ENCODE peak calls at places on chromosomes 16 and 17, in ten cellular contexts. N, E, F, Z, S, D, U, R, A and J are unnamed samples.

GRCh38 chr16:31009120-31009519 is 1.3 kb downstream of the STX1B start:
- DNase-seq in N (no peak), E (no peak), F (no peak), Z (no peak), S (no peak), D (no peak), U (no peak), R (no peak), A (no peak), J (peak; percentile 73)

GRCh38 chr16:27700596-27700995 is 150.7 kb downstream of the KATNIP start:
- DNase-seq in N (no peak), E (no peak), F (no peak), Z (no peak), S (no peak), D (no peak), U (no peak), R (no peak), A (no peak), J (no peak)

GRCh38 chr17:72590882-72591499 is 470.2 kb downstream of the SOX9 start:
- DNase-seq in N (no peak), E (no peak), F (no peak), Z (no peak), S (no peak), D (no peak), U (no peak), R (no peak), A (no peak), J (no peak)

GRCh38 chr17:61131555-61131954 is 268.1 kb upstream of the TBX2 start:
- DNase-seq in N (peak; percentile 84), E (no peak), F (no peak), Z (no peak), S (no peak), D (no peak), U (no peak), R (no peak), A (no peak), J (no peak)

GRCh38 chr16:66383551-66383950 is 17.1 kb downstream of the CDH5 start:
- DNase-seq in N (no peak), E (no peak), F (no peak), Z (peak; percentile 56), S (no peak), D (no peak), U (no peak), R (no peak), A (no peak), J (no peak)

GRCh38 chr16:69600202-69600601 is 34.4 kb downstream of the NFAT5 start:
- DNase-seq in N (no peak), E (no peak), F (no peak), Z (no peak), S (no peak), D (no peak), U (no peak), R (no peak), A (no peak), J (no peak)

GRCh38 chr16:19765860-19766553 is 47.9 kb downstream of the IQCK start:
- DNase-seq in N (no peak), E (peak; percentile 67), F (no peak), Z (peak; percentile 70), S (no peak), D (no peak), U (no peak), R (no peak), A (peak; percentile 28), J (peak; percentile 44)

GRCh38 chr16:6122401-6122800 is 1024.8 kb upstream of the EEF2KMT start:
- DNase-seq in N (no peak), E (no peak), F (no peak), Z (no peak), S (peak; percentile 43), D (no peak), U (peak; percentile 58), R (peak; percentile 82), A (no peak), J (no peak)

GRCh38 chr17:27332485-27333409 is 38.8 kb downstream of the WSB1 start:
- DNase-seq in N (peak; percentile 99), E (peak; percentile 99), F (peak; percentile 86), Z (peak; percentile 99), S (peak; percentile 91), D (peak; percentile 90), U (peak; percentile 91), R (peak; percentile 97), A (peak; percentile 95), J (peak; percentile 94)

GRCh38 chr17:27329146-27329805 is 35.4 kb downstream of the WSB1 start:
- DNase-seq in N (no peak), E (no peak), F (no peak), Z (peak; percentile 41), S (no peak), D (no peak), U (no peak), R (no peak), A (no peak), J (no peak)

GRCh38 chr17:27333410-27333980 is 39.6 kb downstream of the WSB1 start:
- DNase-seq in N (no peak), E (no peak), F (no peak), Z (no peak), S (no peak), D (no peak), U (no peak), R (no peak), A (no peak), J (no peak)

GRCh38 chr17:27327871-27328270 is 34.0 kb downstream of the WSB1 start:
- DNase-seq in N (no peak), E (no peak), F (no peak), Z (no peak), S (no peak), D (no peak), U (no peak), R (no peak), A (no peak), J (no peak)

GRCh38 chr17:27332052-27332403 is 38.1 kb downstream of the WSB1 start:
- DNase-seq in N (no peak), E (no peak), F (no peak), Z (no peak), S (no peak), D (no peak), U (no peak), R (no peak), A (no peak), J (no peak)
- H3K4me3 ChIP-seq in N (no peak overlapping the region), E (no peak overlapping the region), F (no peak overlapping the region), Z (no peak overlapping the region), S (no peak overlapping the region), D (no peak overlapping the region), U (no peak overlapping the region), R (no peak overlapping the region), A (no peak overlapping the region), J (no peak overlapping the region)

GRCh38 chr17:42409467-42410351 is 13.3 kb downstream of the CAVIN1 start:
- DNase-seq in N (no peak), E (peak; percentile 43), F (no peak), Z (peak; percentile 94), S (no peak), D (no peak), U (no peak), R (no peak), A (peak; percentile 63), J (no peak)

GRCh38 chr17:42405963-42406495 is 17.0 kb downstream of the CAVIN1 start:
- DNase-seq in N (peak; percentile 72), E (peak; percentile 90), F (peak; percentile 82), Z (peak; percentile 94), S (no peak), D (peak; percentile 74), U (no peak), R (peak; percentile 83), A (no peak), J (peak; percentile 91)

GRCh38 chr17:42406602-42407288 is 16.3 kb downstream of the CAVIN1 start:
- DNase-seq in N (no peak), E (no peak), F (no peak), Z (no peak), S (no peak), D (no peak), U (no peak), R (no peak), A (no peak), J (no peak)

GRCh38 chr17:42407289-42407836 is 15.7 kb downstream of the CAVIN1 start:
- DNase-seq in N (peak; percentile 77), E (peak; percentile 82), F (peak; percentile 45), Z (peak; percentile 95), S (no peak), D (peak; percentile 42), U (no peak), R (peak; percentile 79), A (peak; percentile 73), J (peak; percentile 85)

DNA sequence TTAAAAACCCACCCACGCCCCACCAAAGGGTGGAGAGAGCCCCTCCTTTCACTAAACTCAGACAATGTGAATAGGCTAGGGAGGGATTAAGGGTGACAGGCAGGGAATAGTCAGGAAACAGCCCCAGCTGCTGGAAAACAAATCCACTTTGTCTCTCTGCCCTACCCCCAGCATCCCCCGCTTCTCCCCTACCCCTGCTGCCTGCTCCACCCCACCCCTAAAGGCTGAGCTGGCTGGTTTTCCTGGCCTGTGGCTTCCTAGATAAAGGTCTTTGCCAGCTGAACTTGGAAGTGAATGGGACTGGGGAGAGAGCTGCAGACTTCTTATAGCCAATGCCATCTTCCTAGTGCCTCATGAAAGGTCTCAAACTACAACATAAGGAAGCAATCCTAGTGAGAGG is 15.0 kb downstream of the CAVIN1 start:
- DNase-seq in N (no peak), E (peak; percentile 56), F (no peak), Z (no peak), S (no peak), D (no peak), U (no peak), R (no peak), A (no peak), J (peak; percentile 58)
- H3K36me3 ChIP-seq in N (no peaks in the 10 kb centered on the region), E (peaks cover 30% of the 10 kb centered on the region), F (no peaks in the 10 kb centered on the region), Z (peaks cover 21% of the 10 kb centered on the region), S (peaks cover 2% of the 10 kb centered on the region), D (no peaks in the 10 kb centered on the region), U (no peaks in the 10 kb centered on the region), R (no peaks in the 10 kb centered on the region), A (peaks cover 24% of the 10 kb centered on the region), J (peaks cover 2% of the 10 kb centered on the region)

DNA sequence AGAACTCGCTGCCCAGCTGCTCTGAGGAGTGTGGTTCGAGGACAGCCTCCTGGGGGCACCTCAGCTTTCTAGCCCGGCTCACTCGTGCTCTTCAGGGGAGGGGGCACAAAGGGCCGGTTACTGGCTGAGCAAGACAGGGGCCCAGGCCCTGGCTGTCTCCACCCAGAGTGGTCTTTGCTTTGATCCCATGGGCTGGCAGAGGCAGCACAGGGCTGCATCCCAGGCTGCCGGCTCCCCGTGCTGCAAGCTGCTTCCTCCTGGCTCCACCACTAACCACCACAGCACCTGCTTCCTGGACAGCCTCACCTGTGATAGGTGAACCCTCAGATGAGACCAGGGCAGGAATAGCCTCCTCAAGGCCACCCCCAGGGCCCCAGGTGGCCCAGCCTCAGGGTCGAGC is 6.8 kb downstream of the SPPL2C start:
- DNase-seq in N (no peak), E (no peak), F (no peak), Z (no peak), S (no peak), D (no peak), U (no peak), R (no peak), A (no peak), J (peak; percentile 26)
- H3K27me3 ChIP-seq in N (no peaks in the 10 kb centered on the region), E (peaks cover 16% of the 10 kb centered on the region), F (peaks cover 16% of the 10 kb centered on the region), Z (peaks cover 24% of the 10 kb centered on the region), S (peaks cover 17% of the 10 kb centered on the region), D (no peaks in the 10 kb centered on the region), U (no peaks in the 10 kb centered on the region), R (no peaks in the 10 kb centered on the region), A (no peaks in the 10 kb centered on the region), J (no peaks in the 10 kb centered on the region)

DNA sequence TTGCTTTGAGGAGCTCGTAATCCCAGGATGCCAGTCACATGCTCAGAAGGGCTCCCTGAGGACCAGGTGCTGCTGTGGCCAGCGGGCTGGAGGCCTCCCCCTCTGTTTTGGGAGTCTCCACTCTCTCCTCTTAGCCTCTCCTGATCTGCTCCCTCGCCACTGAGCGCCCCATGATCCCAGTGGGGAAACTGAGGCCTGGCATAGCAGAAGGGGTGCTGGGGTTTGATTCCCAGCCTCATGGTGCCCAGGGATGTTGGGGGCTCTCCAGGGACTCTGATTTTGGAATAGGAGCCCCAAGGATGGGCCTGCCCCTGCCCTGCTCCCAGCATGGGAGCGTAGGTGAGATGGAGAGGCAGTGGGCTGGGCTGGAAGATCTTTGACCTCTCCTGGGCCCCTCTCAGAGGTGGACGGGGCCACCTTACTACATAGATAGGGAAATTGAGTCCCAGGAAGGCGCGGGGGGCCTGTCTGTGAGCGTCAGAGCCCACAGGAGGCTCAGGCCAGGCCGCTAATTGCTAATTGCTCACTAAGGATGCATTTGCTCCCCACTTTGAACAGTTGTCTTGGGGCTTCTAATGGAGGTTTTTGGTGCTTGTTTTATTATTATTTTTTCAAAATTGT is 525 bp upstream of the ADCY7 start:
- DNase-seq in N (no peak), E (no peak), F (no peak), Z (peak; percentile 54), S (no peak), D (no peak), U (no peak), R (no peak), A (no peak), J (peak; percentile 35)
- H3K4me3 ChIP-seq in N (no peak overlapping the region), E (peak overlapping the region; percentile 48), F (no peak overlapping the region), Z (peak overlapping the region; percentile 38), S (no peak overlapping the region), D (peak overlapping the region; percentile 91), U (no peak overlapping the region), R (no peak overlapping the region), A (peak overlapping the region; percentile 69), J (no peak overlapping the region)